ENCODE peak calls at places on chromosomes 6 and 20, in eight cellular contexts. Y, A, R, Q, J, E, L and M are unnamed samples.

GRCh38 chr6:11042750-11043551 is 1.2 kb downstream of the ELOVL2 start:
- DNase-seq in Y (no peak), A (peak; percentile 29), R (no peak), Q (peak; percentile 30), J (no peak), E (no peak), L (no peak), M (no peak)

GRCh38 chr6:4441981-4442434 is 306.6 kb upstream of the ECI2 start:
- DNase-seq in Y (no peak), A (no peak), R (no peak), Q (no peak), J (no peak), E (peak; percentile 57), L (no peak), M (no peak)

GRCh38 chr6:1644516-1644915 is 34.8 kb downstream of the FOXC1 start:
- DNase-seq in Y (no peak), A (no peak), R (no peak), Q (no peak), J (no peak), E (no peak), L (no peak), M (no peak)

GRCh38 chr6:22029169-22029568 is 267.7 kb downstream of the PRL start:
- DNase-seq in Y (no peak), A (no peak), R (no peak), Q (no peak), J (no peak), E (no peak), L (no peak), M (no peak)

GRCh38 chr20:1816384-1817381 is 78.5 kb upstream of the SIRPA start:
- DNase-seq in Y (no peak), A (no peak), R (no peak), Q (no peak), J (no peak), E (peak; percentile 84), L (no peak), M (no peak)

GRCh38 chr6:36662827-36663256 is 15.7 kb upstream of the CDKN1A start:
- DNase-seq in Y (peak; percentile 63), A (no peak), R (no peak), Q (no peak), J (peak; percentile 52), E (no peak), L (no peak), M (no peak)

GRCh38 chr20:57004416-57004815 is 262.0 kb downstream of the BMP7 start:
- DNase-seq in Y (no peak), A (no peak), R (no peak), Q (no peak), J (no peak), E (no peak), L (no peak), M (no peak)

GRCh38 chr6:111972714-111973678 is 80.9 kb upstream of the CCN6 start:
- DNase-seq in Y (peak; percentile 20), A (peak; percentile 17), R (no peak), Q (peak; percentile 36), J (no peak), E (peak; percentile 90), L (no peak), M (no peak)

GRCh38 chr20:13877789-13878188 is 93.0 kb downstream of the NDUFAF5 start:
- DNase-seq in Y (no peak), A (no peak), R (no peak), Q (no peak), J (no peak), E (no peak), L (no peak), M (no peak)

GRCh38 chr20:60228255-60228654 is 270.0 kb downstream of the CDH26 start:
- DNase-seq in Y (no peak), A (no peak), R (no peak), Q (no peak), J (no peak), E (no peak), L (no peak), M (no peak)

GRCh38 chr6:39361657-39362486 is 39.4 kb upstream of the KCNK16 start:
- DNase-seq in Y (peak; percentile 67), A (peak; percentile 93), R (no peak), Q (peak; percentile 88), J (peak; percentile 66), E (peak; percentile 53), L (peak; percentile 88), M (peak; percentile 84)

GRCh38 chr6:96235927-96236326 is 220.2 kb downstream of the FUT9 start:
- DNase-seq in Y (no peak), A (no peak), R (no peak), Q (no peak), J (no peak), E (no peak), L (no peak), M (no peak)

GRCh38 chr6:111242452-111242851 is 155.1 kb downstream of the SLC16A10 start:
- DNase-seq in Y (no peak), A (no peak), R (no peak), Q (no peak), J (no peak), E (no peak), L (no peak), M (no peak)

GRCh38 chr6:108581237-108581931 is 20.7 kb downstream of the FOXO3 start:
- DNase-seq in Y (no peak), A (no peak), R (no peak), Q (peak; percentile 55), J (no peak), E (peak; percentile 62), L (no peak), M (no peak)

GRCh38 chr6:161104966-161105365 is 113.4 kb downstream of the MAP3K4 start:
- DNase-seq in Y (no peak), A (no peak), R (no peak), Q (no peak), J (no peak), E (no peak), L (no peak), M (no peak)

GRCh38 chr6:11852061-11852619 is 73.5 kb upstream of the ADTRP start:
- DNase-seq in Y (no peak), A (no peak), R (no peak), Q (no peak), J (no peak), E (no peak), L (no peak), M (no peak)

GRCh38 chr6:22049002-22049401 is 247.8 kb downstream of the PRL start:
- DNase-seq in Y (no peak), A (no peak), R (no peak), Q (no peak), J (no peak), E (no peak), L (no peak), M (no peak)

GRCh38 chr6:2806664-2807063 is 35.0 kb downstream of the SERPINB1 start:
- DNase-seq in Y (no peak), A (no peak), R (no peak), Q (no peak), J (no peak), E (peak; percentile 68), L (no peak), M (no peak)

DNA sequence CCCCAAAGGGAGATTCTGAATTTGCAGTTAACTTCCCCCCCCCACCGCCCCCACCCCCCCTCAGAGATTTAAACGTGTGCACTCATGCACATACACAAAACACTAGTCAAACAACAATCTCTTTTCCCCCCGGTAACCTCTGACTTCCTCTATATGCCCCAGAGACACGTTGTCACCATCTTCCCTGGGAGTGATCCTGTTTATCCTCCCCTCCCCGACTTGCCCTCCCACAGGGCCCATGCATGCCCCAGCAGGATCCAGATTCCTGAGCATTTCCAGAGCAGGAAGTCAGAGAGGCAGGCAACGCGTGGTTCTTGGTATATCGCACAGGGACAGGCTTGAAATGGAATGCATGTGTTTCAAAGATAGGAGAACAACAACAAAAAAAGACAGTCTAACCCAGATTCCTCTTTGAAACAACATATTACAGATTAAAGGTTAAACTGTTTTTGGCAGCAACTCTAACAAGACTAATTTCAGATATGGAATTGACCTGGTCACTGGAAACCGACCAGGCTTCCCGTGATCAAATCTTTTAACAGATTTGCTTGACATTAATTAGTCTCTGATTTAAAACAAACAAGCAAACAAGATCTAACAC is 1.3 kb downstream of the BLCAP start:
- DNase-seq in Y (peak; percentile 33), A (peak; percentile 93), R (no peak), Q (peak; percentile 82), J (no peak), E (peak; percentile 97), L (peak; percentile 61), M (peak; percentile 72)
- TF ChIP-seq POLR2AphosphoS5 in Y (peak; percentile 66), A (peak; percentile 67), R (no peak), Q (no peak), J (peak; percentile 26), E (peak; percentile 69), L (peak; percentile 54), M (peak; percentile 48)

GRCh38 chr6:84028350-84028749 is 5.2 kb upstream of the MRAP2 start:
- DNase-seq in Y (no peak), A (no peak), R (no peak), Q (no peak), J (no peak), E (peak; percentile 86), L (no peak), M (no peak)

GRCh38 chr6:84035484-84035883 is 1.9 kb downstream of the MRAP2 start:
- DNase-seq in Y (no peak), A (peak; percentile 36), R (no peak), Q (peak; percentile 57), J (no peak), E (no peak), L (no peak), M (no peak)

GRCh38 chr6:84037425-84038089 is 4.0 kb downstream of the MRAP2 start:
- DNase-seq in Y (no peak), A (no peak), R (no peak), Q (no peak), J (no peak), E (no peak), L (no peak), M (no peak)

GRCh38 chr6:84033523-84034451 is at the start of gene MRAP2:
- DNase-seq in Y (peak; percentile 50), A (peak; percentile 76), R (no peak), Q (peak; percentile 84), J (peak; percentile 58), E (peak; percentile 32), L (peak; percentile 78), M (no peak)
- TF ChIP-seq POLR2AphosphoS5 in Y (no peak), A (no peak), R (no peak), Q (no peak), J (no peak), E (no peak), L (no peak), M (no peak)

GRCh38 chr6:13452346-13453171 is 34.8 kb downstream of the GFOD1 start:
- DNase-seq in Y (no peak), A (no peak), R (no peak), Q (no peak), J (no peak), E (no peak), L (no peak), M (no peak)
- TF ChIP-seq POLR2AphosphoS5 in Y (peak; percentile 65), A (no peak), R (no peak), Q (no peak), J (peak; percentile 68), E (no peak), L (no peak), M (no peak)

DNA sequence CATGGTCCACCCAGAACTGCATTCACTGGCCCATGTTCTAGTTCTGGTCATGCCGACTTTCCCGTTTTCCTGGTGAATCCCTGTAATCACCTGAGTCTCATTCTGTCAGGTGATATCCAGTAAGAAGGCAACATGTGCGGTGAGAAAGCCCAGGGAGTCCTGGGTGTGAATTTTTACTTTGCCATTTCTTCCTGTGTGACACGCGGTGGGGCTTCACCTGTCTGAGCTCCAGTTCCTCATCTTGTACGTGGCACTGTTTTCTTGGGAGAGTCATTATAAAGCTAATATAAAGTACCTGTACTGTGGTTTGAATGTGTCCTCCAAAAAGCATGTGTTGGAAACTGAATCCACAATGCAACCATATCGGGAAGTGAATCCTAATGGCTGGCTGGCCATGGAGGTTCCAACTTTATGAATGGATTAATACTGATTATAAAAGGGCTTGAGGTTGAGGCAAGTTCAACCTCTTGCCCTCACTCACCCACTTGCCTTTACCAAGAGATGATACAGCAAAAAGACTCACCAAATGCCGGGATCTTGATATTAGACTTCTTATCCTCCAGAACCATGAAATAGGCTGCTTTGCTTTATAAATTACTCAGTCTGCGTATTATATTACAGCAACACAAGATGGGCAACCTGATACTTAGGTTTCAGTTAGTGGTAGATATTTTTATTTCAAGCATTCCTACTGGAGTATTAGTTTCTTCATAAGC is 5.1 kb downstream of the HLA-E start:
- DNase-seq in Y (no peak), A (no peak), R (no peak), Q (no peak), J (no peak), E (peak; percentile 27), L (no peak), M (no peak)
- TF ChIP-seq POLR2AphosphoS5 in Y (no peak), A (no peak), R (no peak), Q (no peak), J (no peak), E (no peak), L (no peak), M (peak; percentile 79)